ENCODE peak calls at places on chromosomes 5 and 9, in four cellular contexts. One of them, this sample, is unnamed.

GRCh38 chr9:79611091-79611614 is 39.4 kb downstream of the TLE4 start:
- DNase-seq in A549: no peak
- DNase-seq in HL-60: peak; percentile 46
- DNase-seq in GM23338: peak; percentile 23
- DNase-seq in this sample: no peak

GRCh38 chr5:577800-578199 is 34.3 kb upstream of the CEP72 start:
- DNase-seq in A549: no peak
- DNase-seq in HL-60: no peak
- DNase-seq in GM23338: no peak
- DNase-seq in this sample: no peak

GRCh38 chr9:34025062-34025461 is 23.6 kb downstream of the UBAP2 start:
- DNase-seq in A549: no peak
- DNase-seq in HL-60: no peak
- DNase-seq in GM23338: no peak
- DNase-seq in this sample: no peak

GRCh38 chr5:97355775-97356174 is 172.7 kb upstream of the RIOK2 start:
- DNase-seq in A549: no peak
- DNase-seq in HL-60: no peak
- DNase-seq in GM23338: no peak
- DNase-seq in this sample: no peak

GRCh38 chr5:104189031-104189430 is 626.4 kb upstream of the NUDT12 start:
- DNase-seq in A549: no peak
- DNase-seq in HL-60: no peak
- DNase-seq in GM23338: no peak
- DNase-seq in this sample: no peak

GRCh38 chr5:81164936-81165335 is 68.2 kb upstream of the CKMT2 start:
- DNase-seq in A549: no peak
- DNase-seq in HL-60: no peak
- DNase-seq in GM23338: peak; percentile 11
- DNase-seq in this sample: no peak

GRCh38 chr5:139038618-139039305 is 159.4 kb downstream of the SIL1 start:
- DNase-seq in A549: peak; percentile 21
- DNase-seq in HL-60: no peak
- DNase-seq in GM23338: peak; percentile 69
- DNase-seq in this sample: no peak

GRCh38 chr9:131296906-131297500 is 7.5 kb downstream of the PLPP7 start:
- DNase-seq in A549: no peak
- DNase-seq in HL-60: no peak
- DNase-seq in GM23338: no peak
- DNase-seq in this sample: no peak

GRCh38 chr9:3240651-3241268 is 285.0 kb downstream of the RFX3 start:
- DNase-seq in A549: peak; percentile 49
- DNase-seq in HL-60: peak; percentile 21
- DNase-seq in GM23338: peak; percentile 89
- DNase-seq in this sample: peak; percentile 45

GRCh38 chr5:57082441-57083067 is 91.3 kb upstream of the GPBP1 start:
- DNase-seq in A549: no peak
- DNase-seq in HL-60: no peak
- DNase-seq in GM23338: peak; percentile 39
- DNase-seq in this sample: peak; percentile 5

GRCh38 chr5:72378636-72379289 is 58.6 kb downstream of the PTCD2 start:
- DNase-seq in A549: peak; percentile 54
- DNase-seq in HL-60: no peak
- DNase-seq in GM23338: no peak
- DNase-seq in this sample: no peak

GRCh38 chr5:172097356-172097755 is 90.7 kb downstream of the STK10 start:
- DNase-seq in A549: no peak
- DNase-seq in HL-60: no peak
- DNase-seq in GM23338: no peak
- DNase-seq in this sample: no peak

GRCh38 chr5:68433921-68434879 is 218.6 kb downstream of the PIK3R1 start:
- DNase-seq in A549: peak; percentile 75
- DNase-seq in HL-60: peak; percentile 52
- DNase-seq in GM23338: no peak
- DNase-seq in this sample: peak; percentile 22

GRCh38 chr5:97112212-97112611 is 30.2 kb downstream of the LIX1 start:
- DNase-seq in A549: no peak
- DNase-seq in HL-60: no peak
- DNase-seq in GM23338: no peak
- DNase-seq in this sample: no peak

GRCh38 chr5:180670586-180671359 is 21.4 kb upstream of the FLT4 start:
- DNase-seq in A549: peak; percentile 40
- DNase-seq in HL-60: peak; percentile 44
- DNase-seq in GM23338: peak; percentile 74
- DNase-seq in this sample: peak; percentile 36

DNA sequence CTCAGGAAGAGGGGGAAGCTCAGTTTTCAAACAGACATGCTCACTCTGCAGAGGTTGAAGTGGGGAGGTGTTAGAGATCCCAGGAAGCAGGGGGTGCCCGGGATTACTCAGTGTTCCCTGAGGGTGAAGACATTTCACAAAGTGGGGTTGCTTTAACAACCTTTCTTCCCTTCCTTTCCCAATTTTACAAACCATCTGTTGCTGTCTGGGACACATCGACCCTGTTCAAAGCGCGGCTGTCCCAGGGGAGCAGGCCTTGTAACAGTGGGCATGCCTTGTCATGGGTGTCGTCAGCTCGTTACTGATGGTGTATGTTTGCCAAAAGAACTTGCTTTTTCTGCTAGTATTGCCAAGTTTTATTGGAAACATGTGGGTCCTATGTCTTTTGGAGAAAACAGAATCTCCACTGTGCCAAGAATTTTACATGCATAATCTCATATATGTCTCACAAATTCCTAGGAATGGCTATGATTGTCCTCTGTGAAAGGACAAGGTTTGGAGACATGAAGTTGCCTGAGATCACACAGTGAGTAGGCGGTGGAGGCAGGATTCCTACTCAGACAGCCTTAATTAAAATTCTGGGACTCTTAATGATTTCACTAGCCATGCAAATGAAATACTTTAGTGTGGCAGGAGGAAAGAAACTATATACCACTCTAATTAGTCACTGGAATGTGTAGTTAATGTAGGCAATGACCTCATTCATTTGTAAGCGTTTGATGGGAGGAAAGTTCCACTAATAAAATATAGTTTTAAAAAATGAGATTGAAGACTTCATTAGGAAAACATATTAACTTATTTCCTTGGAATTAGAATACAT is 198.9 kb downstream of the NXNL2 start:
- DNase-seq in A549: no peak
- DNase-seq in HL-60: no peak
- DNase-seq in GM23338: no peak
- DNase-seq in this sample: no peak
- H3K27ac ChIP-seq in A549: no peak overlapping the region
- H3K27ac ChIP-seq in HL-60: no peak overlapping the region
- H3K27ac ChIP-seq in GM23338: no peak overlapping the region
- H3K27ac ChIP-seq in this sample: no peak overlapping the region

GRCh38 chr5:42586625-42587024 is 163.4 kb downstream of the GHR start:
- DNase-seq in A549: no peak
- DNase-seq in HL-60: no peak
- DNase-seq in GM23338: no peak
- DNase-seq in this sample: no peak

GRCh38 chr5:42587056-42587723 is 164.0 kb downstream of the GHR start:
- DNase-seq in A549: no peak
- DNase-seq in HL-60: no peak
- DNase-seq in GM23338: no peak
- DNase-seq in this sample: no peak

GRCh38 chr5:42582723-42583122 is 159.5 kb downstream of the GHR start:
- DNase-seq in A549: no peak
- DNase-seq in HL-60: no peak
- DNase-seq in GM23338: no peak
- DNase-seq in this sample: no peak

GRCh38 chr5:42581845-42582244 is 158.6 kb downstream of the GHR start:
- DNase-seq in A549: no peak
- DNase-seq in HL-60: no peak
- DNase-seq in GM23338: no peak
- DNase-seq in this sample: no peak

DNA sequence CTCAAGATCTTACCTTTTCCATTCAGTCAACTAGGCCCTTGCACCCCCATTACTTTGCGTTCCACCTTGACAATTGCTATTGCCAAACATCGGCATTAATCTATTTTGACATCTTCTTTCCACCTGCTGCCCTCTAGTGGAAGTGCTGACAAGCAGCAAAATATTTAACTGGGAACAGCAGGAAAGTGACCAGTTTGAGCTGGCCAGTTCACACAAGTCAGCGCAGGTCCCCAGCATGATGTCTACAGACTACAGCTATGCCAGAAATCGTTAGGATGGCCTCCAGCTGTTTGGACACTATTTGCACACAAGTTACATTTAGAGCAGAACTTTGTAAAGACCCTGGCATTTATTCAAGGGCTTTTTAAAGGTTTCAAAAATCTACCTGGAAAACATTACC is 160.1 kb downstream of the GHR start:
- DNase-seq in A549: peak; percentile 50
- DNase-seq in HL-60: peak; percentile 16
- DNase-seq in GM23338: peak; percentile 86
- DNase-seq in this sample: peak; percentile 35
- TF ChIP-seq REST in A549: no peak
- TF ChIP-seq REST in HL-60: no peak
- TF ChIP-seq REST in GM23338: no peak
- TF ChIP-seq REST in this sample: no peak

GRCh38 chr9:68895741-68896478 is 118.0 kb downstream of the PRKACG start:
- DNase-seq in A549: no peak
- DNase-seq in HL-60: no peak
- DNase-seq in GM23338: no peak
- DNase-seq in this sample: no peak
- H3K27ac ChIP-seq in A549: no peak overlapping the region
- H3K27ac ChIP-seq in HL-60: no peak overlapping the region
- H3K27ac ChIP-seq in GM23338: no peak overlapping the region
- H3K27ac ChIP-seq in this sample: no peak overlapping the region

DNA sequence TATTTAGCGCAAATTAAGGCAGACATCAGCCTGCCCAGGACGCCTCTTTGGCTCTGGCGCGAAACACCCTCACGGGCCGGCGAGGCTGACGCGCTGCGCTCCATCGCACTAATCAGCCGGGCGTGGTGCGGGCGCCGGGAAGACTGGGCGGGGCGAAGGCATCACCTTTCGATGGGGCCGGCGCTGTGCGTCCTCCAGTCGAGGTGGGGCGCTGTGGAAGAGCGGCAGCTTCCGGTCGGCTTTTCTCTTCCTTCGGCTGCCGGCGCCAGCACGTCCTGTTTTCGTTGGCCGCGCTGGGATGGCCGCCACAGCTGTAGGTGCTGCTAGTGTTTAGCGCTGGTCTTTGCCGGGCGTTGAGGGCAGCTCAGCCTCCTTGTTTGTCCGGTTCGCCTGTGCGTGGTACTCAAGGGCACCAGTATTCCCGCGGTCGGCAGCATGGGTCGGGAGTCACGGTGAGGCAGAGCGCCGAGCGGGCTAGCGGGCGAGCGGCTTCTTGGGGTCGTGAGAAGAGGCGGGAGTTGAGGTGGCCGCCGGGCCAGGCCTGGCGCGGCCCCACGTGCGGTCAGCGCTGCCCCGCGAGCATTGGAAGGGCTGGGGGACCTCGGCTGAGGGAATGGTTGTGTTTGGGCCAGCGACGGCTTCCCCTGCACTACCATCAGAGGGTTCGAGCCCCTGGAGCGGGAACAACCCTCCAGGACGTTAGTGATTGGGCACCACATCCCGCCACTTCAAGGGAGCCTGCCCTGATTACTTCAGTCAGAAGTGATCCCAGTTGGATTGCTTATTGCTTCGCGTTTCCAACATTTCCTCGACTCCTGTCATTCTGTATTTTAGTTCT is at the start of gene DDX46:
- DNase-seq in A549: peak; percentile 94
- DNase-seq in HL-60: peak; percentile 63
- DNase-seq in GM23338: peak; percentile 99
- DNase-seq in this sample: peak; percentile 81
- TF ChIP-seq REST in A549: no peak
- TF ChIP-seq REST in HL-60: peak; percentile 19
- TF ChIP-seq REST in GM23338: no peak
- TF ChIP-seq REST in this sample: peak; percentile 25

GRCh38 chr5:149069711-149070110 is 6.8 kb upstream of the SH3TC2 start:
- DNase-seq in A549: no peak
- DNase-seq in HL-60: no peak
- DNase-seq in GM23338: no peak
- DNase-seq in this sample: no peak

GRCh38 chr5:149071756-149072155 is 8.9 kb upstream of the SH3TC2 start:
- DNase-seq in A549: no peak
- DNase-seq in HL-60: no peak
- DNase-seq in GM23338: no peak
- DNase-seq in this sample: no peak

GRCh38 chr5:149072376-149072775 is 9.5 kb upstream of the SH3TC2 start:
- DNase-seq in A549: no peak
- DNase-seq in HL-60: no peak
- DNase-seq in GM23338: no peak
- DNase-seq in this sample: no peak

GRCh38 chr5:149072791-149073190 is 9.9 kb upstream of the SH3TC2 start:
- DNase-seq in A549: no peak
- DNase-seq in HL-60: no peak
- DNase-seq in GM23338: no peak
- DNase-seq in this sample: no peak

DNA sequence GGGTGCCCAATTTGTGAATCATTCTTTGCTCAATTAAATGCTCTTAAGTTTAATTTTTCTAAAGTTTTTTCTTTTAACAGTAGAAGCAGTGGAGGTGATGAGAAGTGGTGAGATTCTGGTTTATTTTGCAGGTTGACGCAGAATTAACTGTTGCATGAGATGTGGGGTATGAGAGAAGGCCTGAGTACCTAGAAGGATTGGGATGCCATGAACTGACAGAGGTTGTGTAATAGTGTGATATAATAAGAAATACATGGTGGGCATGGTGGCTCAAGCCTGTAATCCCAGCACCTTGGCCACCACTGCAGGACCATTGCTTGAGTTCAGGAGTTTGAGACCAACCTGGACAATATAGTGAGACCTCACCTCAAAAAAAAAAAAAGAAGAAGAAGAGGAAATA is 8.4 kb upstream of the SH3TC2 start:
- DNase-seq in A549: no peak
- DNase-seq in HL-60: no peak
- DNase-seq in GM23338: no peak
- DNase-seq in this sample: no peak
- H3K27ac ChIP-seq in A549: no peak overlapping the region
- H3K27ac ChIP-seq in HL-60: no peak overlapping the region
- H3K27ac ChIP-seq in GM23338: no peak overlapping the region
- H3K27ac ChIP-seq in this sample: no peak overlapping the region

DNA sequence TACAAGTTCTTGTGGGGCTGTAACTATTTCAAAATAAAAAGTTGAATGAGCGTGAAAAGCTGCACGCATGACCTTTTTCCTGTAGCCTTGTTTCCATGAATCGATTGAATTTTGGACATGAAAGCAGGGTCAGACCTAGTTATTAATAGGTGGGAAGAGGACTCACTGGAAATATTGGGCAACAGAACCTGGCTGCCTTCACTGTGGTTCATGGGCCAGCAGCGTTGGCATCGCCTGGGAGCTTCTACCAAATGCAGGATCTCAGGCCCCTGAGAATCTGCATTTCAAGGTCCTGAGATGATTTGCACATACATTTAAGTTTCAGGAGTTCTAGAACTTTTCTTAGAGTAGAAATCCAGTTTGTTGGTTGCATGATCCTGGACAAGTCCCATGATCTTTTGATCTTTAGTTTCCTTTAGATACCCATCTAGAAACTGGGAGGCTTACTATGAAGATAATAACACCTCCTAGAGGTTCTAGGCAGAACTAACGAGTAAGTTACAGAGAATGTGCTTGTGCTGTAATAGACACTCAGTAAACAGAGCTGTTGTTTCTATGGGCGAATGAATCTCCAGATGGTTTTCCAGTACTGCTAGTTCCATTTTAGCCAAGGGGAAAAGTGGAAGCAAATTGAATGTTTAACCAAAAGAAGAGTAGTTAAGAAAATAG is 12.4 kb downstream of the ANKRD33B start:
- DNase-seq in A549: no peak
- DNase-seq in HL-60: no peak
- DNase-seq in GM23338: no peak
- DNase-seq in this sample: no peak
- TF ChIP-seq REST in A549: no peak
- TF ChIP-seq REST in HL-60: no peak
- TF ChIP-seq REST in GM23338: no peak
- TF ChIP-seq REST in this sample: no peak

GRCh38 chr5:88768411-88768810 is 114.6 kb downstream of the MEF2C start:
- DNase-seq in A549: no peak
- DNase-seq in HL-60: no peak
- DNase-seq in GM23338: no peak
- DNase-seq in this sample: no peak
- H3K27ac ChIP-seq in A549: no peak overlapping the region
- H3K27ac ChIP-seq in HL-60: no peak overlapping the region
- H3K27ac ChIP-seq in GM23338: no peak overlapping the region
- H3K27ac ChIP-seq in this sample: no peak overlapping the region

This sample was measured in Panc1.